ENCODE peak calls at places on chromosomes 12 and 14, in nine cellular contexts. L is mucosa of gallbladder, D is NCI-H1417, U is T-helper 9 cell, O is GM12878, V is astrocyte of the cerebellum, Y is Right ventricle myocardium superior, X is CD14-positive monocyte, Q is head of caudate nucleus. J is an unnamed sample.
A peak's percentile ranks its signal among the peaks of the same experiment; 100 is the strongest.

GRCh38 chr12:86261142-86261541 is 5.0 kb upstream of the MGAT4C start:
- DNase-seq in Q (no peak), L (no peak), X (no peak), O (no peak), V (no peak), Y (no peak), D (no peak), U (no peak), J (no peak)

GRCh38 chr12:113325938-113326337 is 9.0 kb downstream of the SLC8B1 start:
- DNase-seq in O (no peak), Q (no peak), Y (peak; percentile 80), V (peak; percentile 15), U (no peak), X (no peak), L (no peak), D (no peak), J (no peak)

GRCh38 chr14:55146425-55146824 is 17.4 kb downstream of the LGALS3 start:
- DNase-seq in Q (no peak), X (no peak), O (no peak), V (no peak), U (no peak), L (no peak), D (no peak), Y (no peak), J (no peak)

GRCh38 chr12:63804746-63805145 is 25.0 kb downstream of the RXYLT1 start:
- DNase-seq in Y (no peak), L (no peak), D (no peak), Q (no peak), U (no peak), O (no peak), X (no peak), V (no peak), J (no peak)

GRCh38 chr12:132315507-132315906 is 13.9 kb downstream of the GALNT9 start:
- DNase-seq in X (no peak), D (no peak), L (no peak), Y (peak; percentile 14), Q (no peak), V (no peak), O (no peak), U (no peak), J (no peak)

GRCh38 chr14:72515779-72516770 is 377.8 kb downstream of the DPF3 start:
- DNase-seq in Y (peak; percentile 56), U (no peak), V (peak; percentile 52), O (no peak), X (no peak), D (no peak), L (no peak), Q (no peak), J (no peak)

GRCh38 chr12:75553398-75553797 is 42.0 kb upstream of the KRR1 start:
- DNase-seq in V (no peak), O (no peak), X (no peak), Y (no peak), U (no peak), L (no peak), D (no peak), Q (no peak), J (no peak)

GRCh38 chr14:94748667-94749347 is 21.1 kb downstream of the GSC start:
- DNase-seq in V (no peak), O (no peak), L (peak; percentile 29), Q (peak; percentile 63), U (no peak), Y (no peak), D (peak; percentile 63), X (no peak), J (no peak)

GRCh38 chr12:55843431-55843830 is 695 bp upstream of the MMP19 start:
- DNase-seq in D (no peak), U (no peak), Y (no peak), V (no peak), Q (no peak), O (no peak), L (no peak), X (no peak), J (no peak)

GRCh38 chr12:68864604-68865003 is 56.6 kb downstream of the MDM2 start:
- DNase-seq in O (no peak), L (no peak), X (no peak), U (no peak), D (no peak), Q (no peak), V (no peak), Y (no peak), J (no peak)

GRCh38 chr12:86186449-86186848 is 69.7 kb downstream of the MGAT4C start:
- DNase-seq in Y (no peak), Q (no peak), O (no peak), D (no peak), U (no peak), X (no peak), L (no peak), V (no peak), J (no peak)

GRCh38 chr12:93245543-93245942 is 132.2 kb upstream of the NUDT4 start:
- DNase-seq in X (no peak), L (no peak), D (no peak), Q (no peak), O (peak; percentile 87), U (no peak), V (no peak), Y (no peak), J (no peak)

GRCh38 chr14:49550284-49551184 is 35.6 kb downstream of the RPS29 start:
- DNase-seq in L (no peak), Y (no peak), Q (no peak), V (no peak), D (peak; percentile 12), U (no peak), O (no peak), X (no peak), J (no peak)

GRCh38 chr14:31834616-31835015 is 242.5 kb upstream of the ARHGAP5 start:
- DNase-seq in L (no peak), Y (no peak), X (no peak), O (no peak), U (no peak), V (peak; percentile 31), D (no peak), Q (no peak), J (no peak)

GRCh38 chr14:22822619-22823551 is 6.8 kb upstream of the MRPL52 start:
- DNase-seq in D (peak; percentile 14), X (peak; percentile 64), L (peak; percentile 83), U (peak; percentile 58), Y (peak; percentile 86), V (peak; percentile 92), O (no peak), Q (peak; percentile 78), J (no peak)

GRCh38 chr14:65879218-65880009 is 466.9 kb downstream of the FUT8 start:
- DNase-seq in Y (no peak), O (no peak), Q (no peak), V (no peak), L (no peak), X (no peak), D (no peak), U (no peak), J (peak; percentile 47)

GRCh38 chr14:32809255-32809654 is 129.4 kb upstream of the NPAS3 start:
- DNase-seq in O (no peak), Y (no peak), U (no peak), V (no peak), L (no peak), Q (no peak), D (no peak), X (no peak), J (no peak)

GRCh38 chr12:42652048-42652447 is 62.5 kb upstream of the PRICKLE1 start:
- DNase-seq in Q (no peak), D (no peak), O (no peak), Y (no peak), X (no peak), U (no peak), L (no peak), V (no peak), J (no peak)

GRCh38 chr12:130477221-130477620 is 139.5 kb downstream of the PIWIL1 start:
- DNase-seq in L (no peak), Y (no peak), O (no peak), D (no peak), V (no peak), Q (no peak), X (no peak), U (no peak), J (no peak)

GRCh38 chr14:104086661-104087461 is 1.4 kb downstream of the ASPG start:
- DNase-seq in Q (no peak), V (no peak), L (no peak), D (no peak), U (no peak), O (no peak), Y (peak; percentile 60), X (no peak), J (no peak)

GRCh38 chr14:29222671-29223268 is 456.2 kb downstream of the FOXG1 start:
- DNase-seq in Q (peak; percentile 50), Y (no peak), X (no peak), D (peak; percentile 76), V (peak; percentile 53), L (peak; percentile 11), U (no peak), O (no peak), J (no peak)

J was measured in SIG-M5.